ENCODE peak calls at places on chromosomes 11 and 22, in seven cellular contexts. One of them, this sample, is unnamed.

GRCh38 chr11:109970516-109971183 is 122.5 kb upstream of the ZC3H12C start:
- DNase-seq in EL: no peak
- DNase-seq in tibial artery: no peak
- DNase-seq in RCC 7860: no peak
- DNase-seq in NCI-H1105 treated with DMSO at 0.1 percent for 48 hours: no peak
- DNase-seq in ecto neural progenitor cell: no peak
- DNase-seq in left ventricle myocardium inferior: no peak
- DNase-seq in this sample: no peak

GRCh38 chr11:43942651-43943356 is 367 bp downstream of the C11orf96 start:
- DNase-seq in EL: peak; percentile 30
- DNase-seq in tibial artery: no peak
- DNase-seq in RCC 7860: no peak
- DNase-seq in NCI-H1105 treated with DMSO at 0.1 percent for 48 hours: peak; percentile 30
- DNase-seq in ecto neural progenitor cell: peak; percentile 73
- DNase-seq in left ventricle myocardium inferior: no peak
- DNase-seq in this sample: no peak

GRCh38 chr11:120306519-120307242 is 18.4 kb upstream of the TLCD5 start:
- DNase-seq in EL: peak; percentile 89
- DNase-seq in tibial artery: no peak
- DNase-seq in RCC 7860: peak; percentile 71
- DNase-seq in NCI-H1105 treated with DMSO at 0.1 percent for 48 hours: no peak
- DNase-seq in ecto neural progenitor cell: peak; percentile 55
- DNase-seq in left ventricle myocardium inferior: no peak
- DNase-seq in this sample: no peak

GRCh38 chr11:7964873-7965272 is 374 bp downstream of the NLRP10 start:
- DNase-seq in EL: peak; percentile 77
- DNase-seq in tibial artery: no peak
- DNase-seq in RCC 7860: no peak
- DNase-seq in NCI-H1105 treated with DMSO at 0.1 percent for 48 hours: no peak
- DNase-seq in ecto neural progenitor cell: no peak
- DNase-seq in left ventricle myocardium inferior: no peak
- DNase-seq in this sample: no peak

GRCh38 chr11:126059238-126059761 is 3.4 kb downstream of the CDON start:
- DNase-seq in EL: no peak
- DNase-seq in tibial artery: no peak
- DNase-seq in RCC 7860: no peak
- DNase-seq in NCI-H1105 treated with DMSO at 0.1 percent for 48 hours: no peak
- DNase-seq in ecto neural progenitor cell: peak; percentile 76
- DNase-seq in left ventricle myocardium inferior: no peak
- DNase-seq in this sample: no peak

GRCh38 chr11:130189492-130190210 is 30.1 kb downstream of the ST14 start:
- DNase-seq in EL: no peak
- DNase-seq in tibial artery: no peak
- DNase-seq in RCC 7860: no peak
- DNase-seq in NCI-H1105 treated with DMSO at 0.1 percent for 48 hours: no peak
- DNase-seq in ecto neural progenitor cell: no peak
- DNase-seq in left ventricle myocardium inferior: no peak
- DNase-seq in this sample: no peak

GRCh38 chr22:24985824-24986214 is 33.3 kb downstream of the KIAA1671 start:
- DNase-seq in EL: peak; percentile 12
- DNase-seq in tibial artery: peak; percentile 51
- DNase-seq in RCC 7860: peak; percentile 85
- DNase-seq in NCI-H1105 treated with DMSO at 0.1 percent for 48 hours: no peak
- DNase-seq in ecto neural progenitor cell: no peak
- DNase-seq in left ventricle myocardium inferior: no peak
- DNase-seq in this sample: no peak

GRCh38 chr11:6900327-6900999 is 8.2 kb upstream of the OR2D2 start:
- DNase-seq in EL: peak; percentile 2
- DNase-seq in tibial artery: no peak
- DNase-seq in RCC 7860: no peak
- DNase-seq in NCI-H1105 treated with DMSO at 0.1 percent for 48 hours: no peak
- DNase-seq in ecto neural progenitor cell: no peak
- DNase-seq in left ventricle myocardium inferior: no peak
- DNase-seq in this sample: no peak

GRCh38 chr11:30710216-30710615 is 124.1 kb upstream of the MPPED2 start:
- DNase-seq in EL: no peak
- DNase-seq in tibial artery: no peak
- DNase-seq in RCC 7860: no peak
- DNase-seq in NCI-H1105 treated with DMSO at 0.1 percent for 48 hours: no peak
- DNase-seq in ecto neural progenitor cell: no peak
- DNase-seq in left ventricle myocardium inferior: no peak
- DNase-seq in this sample: no peak

GRCh38 chr11:33689089-33689488 is 11.5 kb downstream of the C11orf91 start:
- DNase-seq in EL: peak; percentile 45
- DNase-seq in tibial artery: no peak
- DNase-seq in RCC 7860: peak; percentile 21
- DNase-seq in NCI-H1105 treated with DMSO at 0.1 percent for 48 hours: no peak
- DNase-seq in ecto neural progenitor cell: no peak
- DNase-seq in left ventricle myocardium inferior: no peak
- DNase-seq in this sample: no peak

GRCh38 chr11:128648711-128649110 is 45.2 kb upstream of the FLI1 start:
- DNase-seq in EL: no peak
- DNase-seq in tibial artery: no peak
- DNase-seq in RCC 7860: no peak
- DNase-seq in NCI-H1105 treated with DMSO at 0.1 percent for 48 hours: no peak
- DNase-seq in ecto neural progenitor cell: no peak
- DNase-seq in left ventricle myocardium inferior: no peak
- DNase-seq in this sample: no peak

GRCh38 chr22:37749223-37749622 is 52.4 kb downstream of the TRIOBP start:
- DNase-seq in EL: no peak
- DNase-seq in tibial artery: no peak
- DNase-seq in RCC 7860: no peak
- DNase-seq in NCI-H1105 treated with DMSO at 0.1 percent for 48 hours: no peak
- DNase-seq in ecto neural progenitor cell: no peak
- DNase-seq in left ventricle myocardium inferior: no peak
- DNase-seq in this sample: no peak

GRCh38 chr11:102553835-102554282 is 23.3 kb upstream of the MMP7 start:
- DNase-seq in EL: no peak
- DNase-seq in tibial artery: no peak
- DNase-seq in RCC 7860: no peak
- DNase-seq in NCI-H1105 treated with DMSO at 0.1 percent for 48 hours: no peak
- DNase-seq in ecto neural progenitor cell: no peak
- DNase-seq in left ventricle myocardium inferior: no peak
- DNase-seq in this sample: no peak

GRCh38 chr11:111604392-111605009 is 2.3 kb downstream of the SIK2 start:
- DNase-seq in EL: peak; percentile 51
- DNase-seq in tibial artery: no peak
- DNase-seq in RCC 7860: peak; percentile 27
- DNase-seq in NCI-H1105 treated with DMSO at 0.1 percent for 48 hours: peak; percentile 72
- DNase-seq in ecto neural progenitor cell: no peak
- DNase-seq in left ventricle myocardium inferior: no peak
- DNase-seq in this sample: no peak